ENCODE peak calls at places on chromosomes 2 and 18, in ten cellular contexts. One of them, this sample, is unnamed.

GRCh38 chr2:191869178-191869577 is 22.3 kb upstream of the CAVIN2 start:
- DNase-seq in activated naive CD4-positive, alpha-beta T cell: no peak
- DNase-seq in A549: no peak
- DNase-seq in right lobe of liver: no peak
- DNase-seq in fibroblast of gingiva: peak; percentile 24
- DNase-seq in HT1080: no peak
- DNase-seq in activated T-helper 1 cell treated with anti-CD3 and anti-CD28 coated beads, Interleukin-12 subunit alpha, Interleukin-12 subunit beta, Interleukin-2, Interleukin-4 antibody, amounts not matched to agents 30 ng/mL and 10 ng/mL and 1 ng/mL, durations not matched to agents 14 hours and 24 hours and 36 hours: no peak
- DNase-seq in H54: no peak
- DNase-seq in chondrocyte: no peak
- DNase-seq in endothelial cell: peak; percentile 64
- DNase-seq in this sample: no peak

GRCh38 chr18:59980052-59980668 is 80.4 kb downstream of the PMAIP1 start:
- DNase-seq in chondrocyte: no peak
- DNase-seq in activated T-helper 1 cell treated with anti-CD3 and anti-CD28 coated beads, Interleukin-12 subunit alpha, Interleukin-12 subunit beta, Interleukin-2, Interleukin-4 antibody, amounts not matched to agents 30 ng/mL and 10 ng/mL and 1 ng/mL, durations not matched to agents 14 hours and 24 hours and 36 hours: no peak
- DNase-seq in fibroblast of gingiva: no peak
- DNase-seq in H54: no peak
- DNase-seq in HT1080: no peak
- DNase-seq in right lobe of liver: no peak
- DNase-seq in activated naive CD4-positive, alpha-beta T cell: no peak
- DNase-seq in endothelial cell: no peak
- DNase-seq in A549: no peak
- DNase-seq in this sample: no peak

GRCh38 chr2:190879474-190880373 is 897 bp upstream of the GLS start:
- DNase-seq in endothelial cell: no peak
- DNase-seq in fibroblast of gingiva: peak; percentile 62
- DNase-seq in activated naive CD4-positive, alpha-beta T cell: no peak
- DNase-seq in activated T-helper 1 cell treated with anti-CD3 and anti-CD28 coated beads, Interleukin-12 subunit alpha, Interleukin-12 subunit beta, Interleukin-2, Interleukin-4 antibody, amounts not matched to agents 30 ng/mL and 10 ng/mL and 1 ng/mL, durations not matched to agents 14 hours and 24 hours and 36 hours: no peak
- DNase-seq in chondrocyte: no peak
- DNase-seq in HT1080: no peak
- DNase-seq in A549: no peak
- DNase-seq in H54: no peak
- DNase-seq in right lobe of liver: no peak
- DNase-seq in this sample: no peak

GRCh38 chr2:98422449-98422848 is 22.2 kb upstream of the INPP4A start:
- DNase-seq in activated T-helper 1 cell treated with anti-CD3 and anti-CD28 coated beads, Interleukin-12 subunit alpha, Interleukin-12 subunit beta, Interleukin-2, Interleukin-4 antibody, amounts not matched to agents 30 ng/mL and 10 ng/mL and 1 ng/mL, durations not matched to agents 14 hours and 24 hours and 36 hours: no peak
- DNase-seq in chondrocyte: no peak
- DNase-seq in right lobe of liver: no peak
- DNase-seq in H54: no peak
- DNase-seq in HT1080: no peak
- DNase-seq in activated naive CD4-positive, alpha-beta T cell: no peak
- DNase-seq in A549: no peak
- DNase-seq in endothelial cell: no peak
- DNase-seq in fibroblast of gingiva: no peak
- DNase-seq in this sample: no peak

GRCh38 chr2:226488034-226488433 is 311.6 kb downstream of the IRS1 start:
- DNase-seq in activated naive CD4-positive, alpha-beta T cell: no peak
- DNase-seq in chondrocyte: no peak
- DNase-seq in fibroblast of gingiva: no peak
- DNase-seq in A549: no peak
- DNase-seq in HT1080: no peak
- DNase-seq in right lobe of liver: no peak
- DNase-seq in activated T-helper 1 cell treated with anti-CD3 and anti-CD28 coated beads, Interleukin-12 subunit alpha, Interleukin-12 subunit beta, Interleukin-2, Interleukin-4 antibody, amounts not matched to agents 30 ng/mL and 10 ng/mL and 1 ng/mL, durations not matched to agents 14 hours and 24 hours and 36 hours: no peak
- DNase-seq in endothelial cell: no peak
- DNase-seq in H54: no peak
- DNase-seq in this sample: no peak

GRCh38 chr2:205696541-205697441 is 14.5 kb downstream of the NRP2 start:
- DNase-seq in endothelial cell: peak; percentile 23
- DNase-seq in activated T-helper 1 cell treated with anti-CD3 and anti-CD28 coated beads, Interleukin-12 subunit alpha, Interleukin-12 subunit beta, Interleukin-2, Interleukin-4 antibody, amounts not matched to agents 30 ng/mL and 10 ng/mL and 1 ng/mL, durations not matched to agents 14 hours and 24 hours and 36 hours: no peak
- DNase-seq in right lobe of liver: no peak
- DNase-seq in fibroblast of gingiva: no peak
- DNase-seq in H54: no peak
- DNase-seq in HT1080: no peak
- DNase-seq in activated naive CD4-positive, alpha-beta T cell: no peak
- DNase-seq in A549: no peak
- DNase-seq in chondrocyte: no peak
- DNase-seq in this sample: no peak

GRCh38 chr2:137968477-137969417 is 4.5 kb downstream of the HNMT start:
- DNase-seq in A549: no peak
- DNase-seq in activated naive CD4-positive, alpha-beta T cell: no peak
- DNase-seq in H54: no peak
- DNase-seq in HT1080: no peak
- DNase-seq in fibroblast of gingiva: no peak
- DNase-seq in chondrocyte: no peak
- DNase-seq in endothelial cell: no peak
- DNase-seq in activated T-helper 1 cell treated with anti-CD3 and anti-CD28 coated beads, Interleukin-12 subunit alpha, Interleukin-12 subunit beta, Interleukin-2, Interleukin-4 antibody, amounts not matched to agents 30 ng/mL and 10 ng/mL and 1 ng/mL, durations not matched to agents 14 hours and 24 hours and 36 hours: no peak
- DNase-seq in right lobe of liver: no peak
- DNase-seq in this sample: peak; percentile 95

GRCh38 chr18:57585846-57586242 is 658 bp downstream of the FECH start:
- DNase-seq in fibroblast of gingiva: no peak
- DNase-seq in right lobe of liver: no peak
- DNase-seq in HT1080: peak; percentile 7
- DNase-seq in H54: no peak
- DNase-seq in activated T-helper 1 cell treated with anti-CD3 and anti-CD28 coated beads, Interleukin-12 subunit alpha, Interleukin-12 subunit beta, Interleukin-2, Interleukin-4 antibody, amounts not matched to agents 30 ng/mL and 10 ng/mL and 1 ng/mL, durations not matched to agents 14 hours and 24 hours and 36 hours: no peak
- DNase-seq in chondrocyte: no peak
- DNase-seq in A549: no peak
- DNase-seq in activated naive CD4-positive, alpha-beta T cell: no peak
- DNase-seq in endothelial cell: no peak
- DNase-seq in this sample: no peak

GRCh38 chr18:30163573-30163972 is 879.0 kb downstream of the DSC3 start:
- DNase-seq in endothelial cell: no peak
- DNase-seq in chondrocyte: no peak
- DNase-seq in HT1080: no peak
- DNase-seq in A549: no peak
- DNase-seq in fibroblast of gingiva: no peak
- DNase-seq in H54: no peak
- DNase-seq in right lobe of liver: no peak
- DNase-seq in activated naive CD4-positive, alpha-beta T cell: no peak
- DNase-seq in activated T-helper 1 cell treated with anti-CD3 and anti-CD28 coated beads, Interleukin-12 subunit alpha, Interleukin-12 subunit beta, Interleukin-2, Interleukin-4 antibody, amounts not matched to agents 30 ng/mL and 10 ng/mL and 1 ng/mL, durations not matched to agents 14 hours and 24 hours and 36 hours: no peak
- DNase-seq in this sample: peak; percentile 25

GRCh38 chr2:86372641-86373502 is 35.4 kb upstream of the REEP1 start:
- DNase-seq in chondrocyte: no peak
- DNase-seq in HT1080: peak; percentile 44
- DNase-seq in A549: peak; percentile 43
- DNase-seq in activated T-helper 1 cell treated with anti-CD3 and anti-CD28 coated beads, Interleukin-12 subunit alpha, Interleukin-12 subunit beta, Interleukin-2, Interleukin-4 antibody, amounts not matched to agents 30 ng/mL and 10 ng/mL and 1 ng/mL, durations not matched to agents 14 hours and 24 hours and 36 hours: no peak
- DNase-seq in H54: peak; percentile 35
- DNase-seq in fibroblast of gingiva: peak; percentile 14
- DNase-seq in endothelial cell: peak; percentile 51
- DNase-seq in right lobe of liver: peak; percentile 59
- DNase-seq in activated naive CD4-positive, alpha-beta T cell: no peak
- DNase-seq in this sample: peak; percentile 13

GRCh38 chr2:230909841-230910545 is 15.0 kb downstream of the GPR55 start:
- DNase-seq in HT1080: no peak
- DNase-seq in chondrocyte: peak; percentile 62
- DNase-seq in endothelial cell: no peak
- DNase-seq in H54: no peak
- DNase-seq in fibroblast of gingiva: no peak
- DNase-seq in A549: no peak
- DNase-seq in activated T-helper 1 cell treated with anti-CD3 and anti-CD28 coated beads, Interleukin-12 subunit alpha, Interleukin-12 subunit beta, Interleukin-2, Interleukin-4 antibody, amounts not matched to agents 30 ng/mL and 10 ng/mL and 1 ng/mL, durations not matched to agents 14 hours and 24 hours and 36 hours: no peak
- DNase-seq in activated naive CD4-positive, alpha-beta T cell: no peak
- DNase-seq in right lobe of liver: peak; percentile 36
- DNase-seq in this sample: no peak

GRCh38 chr2:27442282-27442980 is at the start of gene KRTCAP3:
- DNase-seq in chondrocyte: no peak
- DNase-seq in activated naive CD4-positive, alpha-beta T cell: peak; percentile 8
- DNase-seq in right lobe of liver: peak; percentile 66
- DNase-seq in activated T-helper 1 cell treated with anti-CD3 and anti-CD28 coated beads, Interleukin-12 subunit alpha, Interleukin-12 subunit beta, Interleukin-2, Interleukin-4 antibody, amounts not matched to agents 30 ng/mL and 10 ng/mL and 1 ng/mL, durations not matched to agents 14 hours and 24 hours and 36 hours: no peak
- DNase-seq in fibroblast of gingiva: no peak
- DNase-seq in H54: no peak
- DNase-seq in endothelial cell: peak; percentile 52
- DNase-seq in HT1080: no peak
- DNase-seq in A549: no peak
- DNase-seq in this sample: no peak

GRCh38 chr2:95333888-95334338 is 36.8 kb downstream of the KCNIP3 start:
- DNase-seq in endothelial cell: no peak
- DNase-seq in chondrocyte: peak; percentile 61
- DNase-seq in HT1080: peak; percentile 82
- DNase-seq in H54: peak; percentile 65
- DNase-seq in activated naive CD4-positive, alpha-beta T cell: no peak
- DNase-seq in right lobe of liver: no peak
- DNase-seq in fibroblast of gingiva: peak; percentile 97
- DNase-seq in A549: no peak
- DNase-seq in activated T-helper 1 cell treated with anti-CD3 and anti-CD28 coated beads, Interleukin-12 subunit alpha, Interleukin-12 subunit beta, Interleukin-2, Interleukin-4 antibody, amounts not matched to agents 30 ng/mL and 10 ng/mL and 1 ng/mL, durations not matched to agents 14 hours and 24 hours and 36 hours: no peak
- DNase-seq in this sample: no peak

GRCh38 chr2:135792401-135793152 is 44.4 kb downstream of the LCT start:
- DNase-seq in chondrocyte: no peak
- DNase-seq in HT1080: peak; percentile 16
- DNase-seq in H54: no peak
- DNase-seq in activated T-helper 1 cell treated with anti-CD3 and anti-CD28 coated beads, Interleukin-12 subunit alpha, Interleukin-12 subunit beta, Interleukin-2, Interleukin-4 antibody, amounts not matched to agents 30 ng/mL and 10 ng/mL and 1 ng/mL, durations not matched to agents 14 hours and 24 hours and 36 hours: no peak
- DNase-seq in A549: no peak
- DNase-seq in right lobe of liver: peak; percentile 74
- DNase-seq in activated naive CD4-positive, alpha-beta T cell: no peak
- DNase-seq in endothelial cell: no peak
- DNase-seq in fibroblast of gingiva: no peak
- DNase-seq in this sample: no peak

GRCh38 chr2:62423235-62423634 is 82.8 kb downstream of the TMEM17 start:
- DNase-seq in HT1080: no peak
- DNase-seq in activated T-helper 1 cell treated with anti-CD3 and anti-CD28 coated beads, Interleukin-12 subunit alpha, Interleukin-12 subunit beta, Interleukin-2, Interleukin-4 antibody, amounts not matched to agents 30 ng/mL and 10 ng/mL and 1 ng/mL, durations not matched to agents 14 hours and 24 hours and 36 hours: no peak
- DNase-seq in fibroblast of gingiva: no peak
- DNase-seq in chondrocyte: no peak
- DNase-seq in H54: no peak
- DNase-seq in endothelial cell: no peak
- DNase-seq in A549: no peak
- DNase-seq in right lobe of liver: no peak
- DNase-seq in activated naive CD4-positive, alpha-beta T cell: no peak
- DNase-seq in this sample: no peak

GRCh38 chr18:9731380-9731779 is 23.3 kb downstream of the RAB31 start:
- DNase-seq in right lobe of liver: peak; percentile 11
- DNase-seq in A549: no peak
- DNase-seq in HT1080: peak; percentile 95
- DNase-seq in chondrocyte: no peak
- DNase-seq in activated naive CD4-positive, alpha-beta T cell: no peak
- DNase-seq in H54: no peak
- DNase-seq in activated T-helper 1 cell treated with anti-CD3 and anti-CD28 coated beads, Interleukin-12 subunit alpha, Interleukin-12 subunit beta, Interleukin-2, Interleukin-4 antibody, amounts not matched to agents 30 ng/mL and 10 ng/mL and 1 ng/mL, durations not matched to agents 14 hours and 24 hours and 36 hours: no peak
- DNase-seq in endothelial cell: no peak
- DNase-seq in fibroblast of gingiva: peak; percentile 26
- DNase-seq in this sample: no peak

GRCh38 chr2:136527560-136527959 is 237.8 kb upstream of the THSD7B start:
- DNase-seq in activated T-helper 1 cell treated with anti-CD3 and anti-CD28 coated beads, Interleukin-12 subunit alpha, Interleukin-12 subunit beta, Interleukin-2, Interleukin-4 antibody, amounts not matched to agents 30 ng/mL and 10 ng/mL and 1 ng/mL, durations not matched to agents 14 hours and 24 hours and 36 hours: no peak
- DNase-seq in HT1080: no peak
- DNase-seq in chondrocyte: no peak
- DNase-seq in right lobe of liver: no peak
- DNase-seq in H54: no peak
- DNase-seq in fibroblast of gingiva: no peak
- DNase-seq in activated naive CD4-positive, alpha-beta T cell: no peak
- DNase-seq in endothelial cell: peak; percentile 62
- DNase-seq in A549: no peak
- DNase-seq in this sample: peak; percentile 4

GRCh38 chr18:48843596-48843995 is 107.2 kb downstream of the SMAD7 start:
- DNase-seq in A549: no peak
- DNase-seq in activated T-helper 1 cell treated with anti-CD3 and anti-CD28 coated beads, Interleukin-12 subunit alpha, Interleukin-12 subunit beta, Interleukin-2, Interleukin-4 antibody, amounts not matched to agents 30 ng/mL and 10 ng/mL and 1 ng/mL, durations not matched to agents 14 hours and 24 hours and 36 hours: no peak
- DNase-seq in endothelial cell: no peak
- DNase-seq in activated naive CD4-positive, alpha-beta T cell: no peak
- DNase-seq in right lobe of liver: no peak
- DNase-seq in H54: no peak
- DNase-seq in HT1080: no peak
- DNase-seq in chondrocyte: no peak
- DNase-seq in fibroblast of gingiva: no peak
- DNase-seq in this sample: no peak

GRCh38 chr2:171882095-171882769 is 11.8 kb downstream of the SLC25A12 start:
- DNase-seq in chondrocyte: no peak
- DNase-seq in H54: no peak
- DNase-seq in right lobe of liver: no peak
- DNase-seq in activated T-helper 1 cell treated with anti-CD3 and anti-CD28 coated beads, Interleukin-12 subunit alpha, Interleukin-12 subunit beta, Interleukin-2, Interleukin-4 antibody, amounts not matched to agents 30 ng/mL and 10 ng/mL and 1 ng/mL, durations not matched to agents 14 hours and 24 hours and 36 hours: no peak
- DNase-seq in A549: no peak
- DNase-seq in fibroblast of gingiva: no peak
- DNase-seq in endothelial cell: no peak
- DNase-seq in activated naive CD4-positive, alpha-beta T cell: no peak
- DNase-seq in HT1080: no peak
- DNase-seq in this sample: no peak

GRCh38 chr18:58455318-58455950 is 173.5 kb downstream of the ALPK2 start:
- DNase-seq in A549: no peak
- DNase-seq in right lobe of liver: peak; percentile 66
- DNase-seq in endothelial cell: no peak
- DNase-seq in activated T-helper 1 cell treated with anti-CD3 and anti-CD28 coated beads, Interleukin-12 subunit alpha, Interleukin-12 subunit beta, Interleukin-2, Interleukin-4 antibody, amounts not matched to agents 30 ng/mL and 10 ng/mL and 1 ng/mL, durations not matched to agents 14 hours and 24 hours and 36 hours: no peak
- DNase-seq in chondrocyte: no peak
- DNase-seq in HT1080: peak; percentile 24
- DNase-seq in H54: no peak
- DNase-seq in activated naive CD4-positive, alpha-beta T cell: no peak
- DNase-seq in fibroblast of gingiva: no peak
- DNase-seq in this sample: no peak

GRCh38 chr18:22207022-22207758 is 37.8 kb downstream of the GATA6 start:
- DNase-seq in activated naive CD4-positive, alpha-beta T cell: no peak
- DNase-seq in fibroblast of gingiva: no peak
- DNase-seq in HT1080: no peak
- DNase-seq in endothelial cell: no peak
- DNase-seq in activated T-helper 1 cell treated with anti-CD3 and anti-CD28 coated beads, Interleukin-12 subunit alpha, Interleukin-12 subunit beta, Interleukin-2, Interleukin-4 antibody, amounts not matched to agents 30 ng/mL and 10 ng/mL and 1 ng/mL, durations not matched to agents 14 hours and 24 hours and 36 hours: no peak
- DNase-seq in A549: no peak
- DNase-seq in right lobe of liver: no peak
- DNase-seq in H54: no peak
- DNase-seq in chondrocyte: no peak
- DNase-seq in this sample: no peak

GRCh38 chr2:109513749-109514588 is 99.8 kb downstream of the SEPTIN10 start:
- DNase-seq in chondrocyte: no peak
- DNase-seq in activated naive CD4-positive, alpha-beta T cell: no peak
- DNase-seq in activated T-helper 1 cell treated with anti-CD3 and anti-CD28 coated beads, Interleukin-12 subunit alpha, Interleukin-12 subunit beta, Interleukin-2, Interleukin-4 antibody, amounts not matched to agents 30 ng/mL and 10 ng/mL and 1 ng/mL, durations not matched to agents 14 hours and 24 hours and 36 hours: no peak
- DNase-seq in HT1080: peak; percentile 64
- DNase-seq in endothelial cell: no peak
- DNase-seq in right lobe of liver: no peak
- DNase-seq in H54: peak; percentile 82
- DNase-seq in A549: no peak
- DNase-seq in fibroblast of gingiva: peak; percentile 90
- DNase-seq in this sample: peak; percentile 52

GRCh38 chr2:123747316-123747715 is 277.8 kb upstream of the CNTNAP5 start:
- DNase-seq in fibroblast of gingiva: no peak
- DNase-seq in right lobe of liver: no peak
- DNase-seq in chondrocyte: no peak
- DNase-seq in endothelial cell: no peak
- DNase-seq in HT1080: no peak
- DNase-seq in activated T-helper 1 cell treated with anti-CD3 and anti-CD28 coated beads, Interleukin-12 subunit alpha, Interleukin-12 subunit beta, Interleukin-2, Interleukin-4 antibody, amounts not matched to agents 30 ng/mL and 10 ng/mL and 1 ng/mL, durations not matched to agents 14 hours and 24 hours and 36 hours: no peak
- DNase-seq in H54: no peak
- DNase-seq in activated naive CD4-positive, alpha-beta T cell: no peak
- DNase-seq in A549: no peak
- DNase-seq in this sample: no peak

GRCh38 chr2:200668473-200668872 is 82.7 kb downstream of the AOX1 start:
- DNase-seq in HT1080: no peak
- DNase-seq in endothelial cell: no peak
- DNase-seq in fibroblast of gingiva: no peak
- DNase-seq in H54: no peak
- DNase-seq in activated naive CD4-positive, alpha-beta T cell: no peak
- DNase-seq in activated T-helper 1 cell treated with anti-CD3 and anti-CD28 coated beads, Interleukin-12 subunit alpha, Interleukin-12 subunit beta, Interleukin-2, Interleukin-4 antibody, amounts not matched to agents 30 ng/mL and 10 ng/mL and 1 ng/mL, durations not matched to agents 14 hours and 24 hours and 36 hours: no peak
- DNase-seq in chondrocyte: no peak
- DNase-seq in right lobe of liver: no peak
- DNase-seq in A549: no peak
- DNase-seq in this sample: peak; percentile 30

GRCh38 chr2:237260032-237260431 is 153.9 kb downstream of the COL6A3 start:
- DNase-seq in HT1080: no peak
- DNase-seq in right lobe of liver: no peak
- DNase-seq in activated naive CD4-positive, alpha-beta T cell: no peak
- DNase-seq in endothelial cell: no peak
- DNase-seq in H54: no peak
- DNase-seq in activated T-helper 1 cell treated with anti-CD3 and anti-CD28 coated beads, Interleukin-12 subunit alpha, Interleukin-12 subunit beta, Interleukin-2, Interleukin-4 antibody, amounts not matched to agents 30 ng/mL and 10 ng/mL and 1 ng/mL, durations not matched to agents 14 hours and 24 hours and 36 hours: no peak
- DNase-seq in fibroblast of gingiva: no peak
- DNase-seq in A549: no peak
- DNase-seq in chondrocyte: no peak
- DNase-seq in this sample: no peak

GRCh38 chr2:47509250-47509649 is 106.3 kb downstream of the MSH2 start:
- DNase-seq in activated T-helper 1 cell treated with anti-CD3 and anti-CD28 coated beads, Interleukin-12 subunit alpha, Interleukin-12 subunit beta, Interleukin-2, Interleukin-4 antibody, amounts not matched to agents 30 ng/mL and 10 ng/mL and 1 ng/mL, durations not matched to agents 14 hours and 24 hours and 36 hours: no peak
- DNase-seq in endothelial cell: no peak
- DNase-seq in chondrocyte: no peak
- DNase-seq in fibroblast of gingiva: no peak
- DNase-seq in right lobe of liver: no peak
- DNase-seq in activated naive CD4-positive, alpha-beta T cell: no peak
- DNase-seq in HT1080: peak; percentile 77
- DNase-seq in A549: no peak
- DNase-seq in H54: no peak
- DNase-seq in this sample: no peak

GRCh38 chr2:208179028-208179609 is 10.7 kb downstream of the C2orf80 start:
- DNase-seq in HT1080: peak; percentile 13
- DNase-seq in fibroblast of gingiva: no peak
- DNase-seq in chondrocyte: no peak
- DNase-seq in A549: no peak
- DNase-seq in endothelial cell: no peak
- DNase-seq in activated T-helper 1 cell treated with anti-CD3 and anti-CD28 coated beads, Interleukin-12 subunit alpha, Interleukin-12 subunit beta, Interleukin-2, Interleukin-4 antibody, amounts not matched to agents 30 ng/mL and 10 ng/mL and 1 ng/mL, durations not matched to agents 14 hours and 24 hours and 36 hours: no peak
- DNase-seq in H54: no peak
- DNase-seq in right lobe of liver: no peak
- DNase-seq in activated naive CD4-positive, alpha-beta T cell: no peak
- DNase-seq in this sample: no peak

GRCh38 chr2:8678731-8679566 is 2.9 kb upstream of the ID2 start:
- DNase-seq in right lobe of liver: peak; percentile 97
- DNase-seq in A549: peak; percentile 89
- DNase-seq in chondrocyte: peak; percentile 97
- DNase-seq in activated naive CD4-positive, alpha-beta T cell: peak; percentile 22
- DNase-seq in fibroblast of gingiva: peak; percentile 90
- DNase-seq in activated T-helper 1 cell treated with anti-CD3 and anti-CD28 coated beads, Interleukin-12 subunit alpha, Interleukin-12 subunit beta, Interleukin-2, Interleukin-4 antibody, amounts not matched to agents 30 ng/mL and 10 ng/mL and 1 ng/mL, durations not matched to agents 14 hours and 24 hours and 36 hours: peak; percentile 84
- DNase-seq in endothelial cell: peak; percentile 93
- DNase-seq in HT1080: peak; percentile 91
- DNase-seq in H54: peak; percentile 96
- DNase-seq in this sample: peak; percentile 76